ENCODE peak calls at places on chromosomes 16 and 17, in five cellular contexts. One of them, this sample, is unnamed.
A peak's percentile ranks its signal among the peaks of the same experiment; 100 is the strongest.

GRCh38 chr16:77790964-77791363 is 2.6 kb downstream of the VAT1L start:
- DNase-seq in mucosa of descending colon: no peak
- DNase-seq in PC-3: no peak
- DNase-seq in fibroblast of lung: no peak
- DNase-seq in upper lobe of right lung: no peak
- DNase-seq in this sample: no peak

GRCh38 chr17:69344939-69345338 is 18.0 kb upstream of the ABCA5 start:
- DNase-seq in mucosa of descending colon: no peak
- DNase-seq in fibroblast of lung: peak; percentile 20
- DNase-seq in PC-3: peak; percentile 69
- DNase-seq in upper lobe of right lung: no peak
- DNase-seq in this sample: peak; percentile 25

GRCh38 chr17:45388604-45389325 is 43.9 kb downstream of the ARHGAP27 start:
- DNase-seq in PC-3: peak; percentile 24
- DNase-seq in upper lobe of right lung: no peak
- DNase-seq in mucosa of descending colon: no peak
- DNase-seq in fibroblast of lung: peak; percentile 26
- DNase-seq in this sample: no peak

GRCh38 chr17:47830991-47831933 is at the start of the genes LRRC46 and MRPL10:
- DNase-seq in fibroblast of lung: peak; percentile 92
- DNase-seq in PC-3: peak; percentile 96
- DNase-seq in upper lobe of right lung: peak; percentile 97
- DNase-seq in mucosa of descending colon: peak; percentile 95
- DNase-seq in this sample: peak; percentile 85

GRCh38 chr16:28063047-28063521 is 430 bp downstream of the GSG1L start:
- DNase-seq in mucosa of descending colon: no peak
- DNase-seq in upper lobe of right lung: no peak
- DNase-seq in PC-3: no peak
- DNase-seq in fibroblast of lung: no peak
- DNase-seq in this sample: no peak

GRCh38 chr16:66543541-66543940 is 6.4 kb downstream of the TK2 start:
- DNase-seq in PC-3: no peak
- DNase-seq in upper lobe of right lung: no peak
- DNase-seq in mucosa of descending colon: no peak
- DNase-seq in fibroblast of lung: no peak
- DNase-seq in this sample: no peak

GRCh38 chr17:63647065-63647725 is 25.0 kb downstream of the MAP3K3 start:
- DNase-seq in PC-3: peak; percentile 81
- DNase-seq in mucosa of descending colon: no peak
- DNase-seq in upper lobe of right lung: no peak
- DNase-seq in fibroblast of lung: no peak
- DNase-seq in this sample: peak; percentile 40

GRCh38 chr17:77143306-77143705 is 2.5 kb downstream of the SEC14L1 start:
- DNase-seq in PC-3: no peak
- DNase-seq in fibroblast of lung: no peak
- DNase-seq in mucosa of descending colon: no peak
- DNase-seq in upper lobe of right lung: no peak
- DNase-seq in this sample: no peak

GRCh38 chr17:57705921-57706695 is 39.0 kb downstream of the CCDC182 start:
- DNase-seq in fibroblast of lung: no peak
- DNase-seq in mucosa of descending colon: no peak
- DNase-seq in upper lobe of right lung: no peak
- DNase-seq in PC-3: peak; percentile 27
- DNase-seq in this sample: peak; percentile 3

GRCh38 chr16:83762141-83763024 is 45.4 kb upstream of the HSBP1 start:
- DNase-seq in fibroblast of lung: no peak
- DNase-seq in upper lobe of right lung: no peak
- DNase-seq in mucosa of descending colon: no peak
- DNase-seq in PC-3: no peak
- DNase-seq in this sample: no peak

GRCh38 chr16:49111351-49111750 is 170.3 kb downstream of the CBLN1 start:
- DNase-seq in upper lobe of right lung: no peak
- DNase-seq in mucosa of descending colon: no peak
- DNase-seq in PC-3: no peak
- DNase-seq in fibroblast of lung: no peak
- DNase-seq in this sample: no peak

GRCh38 chr16:15986261-15986660 is 36.8 kb downstream of the ABCC1 start:
- DNase-seq in upper lobe of right lung: no peak
- DNase-seq in fibroblast of lung: no peak
- DNase-seq in mucosa of descending colon: no peak
- DNase-seq in PC-3: no peak
- DNase-seq in this sample: no peak

GRCh38 chr17:17523714-17524075 is 27.5 kb upstream of the RASD1 start:
- DNase-seq in upper lobe of right lung: no peak
- DNase-seq in mucosa of descending colon: no peak
- DNase-seq in fibroblast of lung: no peak
- DNase-seq in PC-3: no peak
- DNase-seq in this sample: no peak

GRCh38 chr16:89593841-89594240 is 18.3 kb downstream of the CPNE7 start:
- DNase-seq in PC-3: no peak
- DNase-seq in mucosa of descending colon: no peak
- DNase-seq in fibroblast of lung: no peak
- DNase-seq in upper lobe of right lung: no peak
- DNase-seq in this sample: no peak

GRCh38 chr16:13036600-13036999 is 135.2 kb downstream of the SHISA9 start:
- DNase-seq in upper lobe of right lung: no peak
- DNase-seq in fibroblast of lung: peak; percentile 18
- DNase-seq in PC-3: peak; percentile 44
- DNase-seq in mucosa of descending colon: no peak
- DNase-seq in this sample: peak; percentile 5

GRCh38 chr17:17537311-17538099 is 41.3 kb upstream of the RASD1 start:
- DNase-seq in fibroblast of lung: no peak
- DNase-seq in mucosa of descending colon: peak; percentile 41
- DNase-seq in upper lobe of right lung: no peak
- DNase-seq in PC-3: no peak
- DNase-seq in this sample: no peak

GRCh38 chr16:69105501-69106361 is at the start of gene HAS3:
- DNase-seq in PC-3: peak; percentile 75
- DNase-seq in mucosa of descending colon: peak; percentile 84
- DNase-seq in upper lobe of right lung: peak; percentile 90
- DNase-seq in fibroblast of lung: peak; percentile 53
- DNase-seq in this sample: peak; percentile 75
- TF ChIP-seq CTCF in PC-3: peak; percentile 62
- TF ChIP-seq CTCF in mucosa of descending colon: no peak
- TF ChIP-seq CTCF in upper lobe of right lung: peak; percentile 19
- TF ChIP-seq CTCF in fibroblast of lung: no peak
- TF ChIP-seq CTCF in this sample: peak; percentile 69

GRCh38 chr16:35249051-35249450 is 1789.6 kb downstream of the TP53TG3F start:
- DNase-seq in PC-3: no peak
- DNase-seq in upper lobe of right lung: no peak
- DNase-seq in mucosa of descending colon: no peak
- DNase-seq in fibroblast of lung: no peak
- DNase-seq in this sample: no peak
- H3K4me3 ChIP-seq in PC-3: no peak overlapping the region
- H3K4me3 ChIP-seq in upper lobe of right lung: no peak overlapping the region
- H3K4me3 ChIP-seq in mucosa of descending colon: no peak overlapping the region
- H3K4me3 ChIP-seq in fibroblast of lung: no peak overlapping the region
- H3K4me3 ChIP-seq in this sample: no peak overlapping the region

DNA sequence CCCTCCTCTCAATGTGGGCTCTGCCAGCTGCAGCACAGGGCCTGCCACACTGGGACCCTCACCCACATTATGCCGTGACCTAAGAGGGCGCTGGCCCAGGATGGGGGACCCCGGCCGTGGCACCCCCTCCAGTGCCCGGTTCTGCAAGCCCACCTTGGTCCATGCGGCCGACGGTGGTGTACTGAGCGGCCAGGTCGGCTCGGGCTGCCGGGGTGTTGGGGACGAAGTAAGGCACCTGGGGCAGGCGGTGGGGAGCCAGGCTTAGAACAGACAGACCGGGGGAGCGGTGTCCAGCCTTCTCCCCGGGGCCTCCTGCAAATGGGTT is 6.5 kb downstream of the SGSH start:
- DNase-seq in upper lobe of right lung: no peak
- DNase-seq in PC-3: no peak
- DNase-seq in fibroblast of lung: no peak
- DNase-seq in mucosa of descending colon: no peak
- DNase-seq in this sample: no peak
- H3K36me3 ChIP-seq in upper lobe of right lung: peaks cover 65% of the 10 kb centered on the region
- H3K36me3 ChIP-seq in PC-3: peaks cover 24% of the 10 kb centered on the region
- H3K36me3 ChIP-seq in fibroblast of lung: peaks cover 42% of the 10 kb centered on the region
- H3K36me3 ChIP-seq in mucosa of descending colon: peaks cover 4% of the 10 kb centered on the region
- H3K36me3 ChIP-seq in this sample: peaks cover 4% of the 10 kb centered on the region

GRCh38 chr16:2784536-2785100 is 2.7 kb downstream of the PRSS33 start:
- DNase-seq in upper lobe of right lung: peak; percentile 62
- DNase-seq in fibroblast of lung: no peak
- DNase-seq in PC-3: no peak
- DNase-seq in mucosa of descending colon: no peak
- DNase-seq in this sample: no peak

GRCh38 chr16:2783581-2784375 is 3.6 kb downstream of the PRSS33 start:
- DNase-seq in fibroblast of lung: no peak
- DNase-seq in PC-3: no peak
- DNase-seq in mucosa of descending colon: peak; percentile 21
- DNase-seq in upper lobe of right lung: peak; percentile 48
- DNase-seq in this sample: no peak

GRCh38 chr16:2786826-2787151 is 571 bp downstream of the PRSS33 start:
- DNase-seq in mucosa of descending colon: no peak
- DNase-seq in PC-3: no peak
- DNase-seq in fibroblast of lung: no peak
- DNase-seq in upper lobe of right lung: no peak
- DNase-seq in this sample: no peak

GRCh38 chr16:2786061-2786825 is 1.1 kb downstream of the PRSS33 start:
- DNase-seq in PC-3: no peak
- DNase-seq in upper lobe of right lung: peak; percentile 44
- DNase-seq in fibroblast of lung: no peak
- DNase-seq in mucosa of descending colon: peak; percentile 24
- DNase-seq in this sample: no peak

GRCh38 chr16:2785101-2785991 is 2.0 kb downstream of the PRSS33 start:
- DNase-seq in fibroblast of lung: no peak
- DNase-seq in mucosa of descending colon: peak; percentile 60
- DNase-seq in PC-3: no peak
- DNase-seq in upper lobe of right lung: peak; percentile 74
- DNase-seq in this sample: no peak
- TF ChIP-seq CTCF in fibroblast of lung: no peak
- TF ChIP-seq CTCF in mucosa of descending colon: no peak
- TF ChIP-seq CTCF in PC-3: peak; percentile 29
- TF ChIP-seq CTCF in upper lobe of right lung: peak; percentile 25
- TF ChIP-seq CTCF in this sample: no peak

GRCh38 chr17:43423777-43424455 is 25.1 kb downstream of the ARL4D start:
- DNase-seq in PC-3: no peak
- DNase-seq in mucosa of descending colon: no peak
- DNase-seq in upper lobe of right lung: no peak
- DNase-seq in fibroblast of lung: no peak
- DNase-seq in this sample: no peak

GRCh38 chr17:43416998-43417891 is 18.5 kb downstream of the ARL4D start:
- DNase-seq in PC-3: peak; percentile 55
- DNase-seq in fibroblast of lung: peak; percentile 81
- DNase-seq in mucosa of descending colon: peak; percentile 70
- DNase-seq in upper lobe of right lung: peak; percentile 69
- DNase-seq in this sample: peak; percentile 48

DNA sequence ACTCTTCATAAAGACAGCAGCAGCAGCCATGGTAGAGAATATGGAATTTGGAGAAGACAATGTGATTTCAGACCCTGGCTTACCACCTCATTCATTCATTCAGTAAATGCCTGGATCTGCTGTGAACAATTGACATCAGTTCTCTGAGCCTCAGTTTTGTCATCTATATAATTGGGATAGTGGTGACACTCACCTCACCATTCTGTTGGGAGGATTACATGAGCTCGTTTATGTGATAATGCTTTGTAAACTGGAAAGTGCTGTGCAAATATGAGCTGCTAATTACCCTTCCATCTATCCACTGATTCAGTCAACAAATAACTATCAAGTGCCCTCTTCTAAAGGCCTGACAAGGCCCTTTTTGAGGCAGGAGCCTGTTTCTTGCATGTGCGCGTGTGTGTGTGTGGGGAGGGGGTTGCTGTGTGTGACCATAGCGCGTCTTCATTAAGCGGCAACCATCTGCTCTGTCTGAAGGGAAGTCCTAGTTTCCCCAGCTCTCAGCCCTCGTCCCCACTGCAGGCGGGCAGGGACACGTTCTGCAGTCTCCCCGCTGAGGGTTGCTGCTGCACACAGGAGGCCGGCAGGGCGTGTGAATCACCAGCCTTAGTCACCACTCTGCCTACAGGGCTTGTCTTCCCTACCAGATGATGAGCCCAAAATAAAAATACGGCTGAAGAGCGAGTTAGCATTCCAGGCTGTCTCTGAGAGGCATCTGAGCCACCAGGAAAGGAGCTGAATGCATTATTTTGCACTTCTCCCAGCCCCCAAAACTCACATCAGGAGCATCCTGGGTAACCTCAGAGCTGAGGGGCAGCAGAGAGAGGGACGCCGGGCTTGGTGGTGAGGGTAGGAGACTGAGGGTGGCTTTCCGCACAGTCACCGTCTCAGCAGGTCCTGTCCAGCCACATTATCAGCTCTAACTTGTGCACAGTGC is 19.9 kb downstream of the ARL4D start:
- DNase-seq in fibroblast of lung: peak; percentile 83
- DNase-seq in upper lobe of right lung: no peak
- DNase-seq in PC-3: peak; percentile 89
- DNase-seq in mucosa of descending colon: no peak
- DNase-seq in this sample: peak; percentile 96
- H3K4me3 ChIP-seq in fibroblast of lung: no peak overlapping the region
- H3K4me3 ChIP-seq in upper lobe of right lung: no peak overlapping the region
- H3K4me3 ChIP-seq in PC-3: peak overlapping the region; percentile 34
- H3K4me3 ChIP-seq in mucosa of descending colon: no peak overlapping the region
- H3K4me3 ChIP-seq in this sample: peak overlapping the region; percentile 5

GRCh38 chr16:8806272-8806983 is 8.8 kb downstream of the PMM2 start:
- DNase-seq in mucosa of descending colon: no peak
- DNase-seq in upper lobe of right lung: no peak
- DNase-seq in PC-3: no peak
- DNase-seq in fibroblast of lung: peak; percentile 38
- DNase-seq in this sample: no peak
- H3K36me3 ChIP-seq in mucosa of descending colon: peaks cover 13% of the 10 kb centered on the region
- H3K36me3 ChIP-seq in upper lobe of right lung: peaks cover 100% of the 10 kb centered on the region
- H3K36me3 ChIP-seq in PC-3: peaks cover 51% of the 10 kb centered on the region
- H3K36me3 ChIP-seq in fibroblast of lung: peaks cover 17% of the 10 kb centered on the region
- H3K36me3 ChIP-seq in this sample: peaks cover 26% of the 10 kb centered on the region

DNA sequence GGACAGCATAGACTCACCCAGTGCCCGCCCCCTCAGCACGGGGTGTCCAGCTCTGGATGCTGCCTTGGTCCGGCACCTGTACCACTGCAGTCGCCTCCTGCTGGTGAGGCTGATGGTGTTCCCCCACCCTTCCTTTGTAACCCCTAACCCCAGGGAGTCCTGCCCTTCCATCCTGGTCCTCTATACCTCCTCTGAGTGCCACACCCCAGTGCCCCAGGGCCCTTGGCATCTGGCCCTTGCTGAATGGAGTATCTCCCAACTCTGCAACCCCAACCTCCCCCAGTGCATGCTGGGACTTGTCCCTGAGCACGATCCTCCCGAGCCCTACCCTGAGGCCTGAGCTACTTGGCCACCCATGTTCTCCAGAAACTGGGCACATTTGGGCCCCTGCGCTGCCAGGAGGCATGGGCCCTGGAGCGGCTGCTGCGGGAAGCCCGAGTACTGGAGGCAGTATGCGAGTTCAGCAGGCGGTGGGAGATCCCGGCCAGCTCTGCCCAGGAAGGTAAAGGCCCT is 15.8 kb downstream of the RIPOR1 start:
- DNase-seq in mucosa of descending colon: no peak
- DNase-seq in PC-3: no peak
- DNase-seq in fibroblast of lung: no peak
- DNase-seq in upper lobe of right lung: peak; percentile 54
- DNase-seq in this sample: peak; percentile 50
- TF ChIP-seq CTCF in mucosa of descending colon: no peak
- TF ChIP-seq CTCF in PC-3: no peak
- TF ChIP-seq CTCF in fibroblast of lung: no peak
- TF ChIP-seq CTCF in upper lobe of right lung: peak; percentile 11
- TF ChIP-seq CTCF in this sample: peak; percentile 45